ENCODE peak calls at places on chromosomes 16 and 17, in eight cellular contexts. D, U, J, Y, A, S, T and C are unnamed samples.

GRCh38 chr17:50323060-50323459 is 22.9 kb upstream of the XYLT2 start:
- DNase-seq in A (no peak), U (no peak), D (no peak), T (no peak), Y (no peak), S (no peak), J (no peak), C (no peak)

GRCh38 chr17:73292031-73292531 is 19.7 kb downstream of the CDC42EP4 start:
- DNase-seq in Y (no peak), U (no peak), S (no peak), A (peak), D (no peak), J (no peak), T (peak), C (peak)

GRCh38 chr16:8623634-8624033 is 2.1 kb downstream of the METTL22 start:
- DNase-seq in Y (no peak), S (no peak), D (no peak), J (no peak), T (no peak), A (no peak), U (no peak), C (peak)

GRCh38 chr16:49742428-49743205 is 113.3 kb downstream of the ZNF423 start:
- DNase-seq in U (no peak), J (no peak), S (no peak), A (no peak), T (no peak), Y (no peak), D (no peak), C (no peak)

GRCh38 chr16:66984902-66985311 is 3.5 kb upstream of the CES4A start:
- DNase-seq in S (no peak), U (no peak), T (no peak), A (no peak), D (no peak), J (no peak), Y (no peak), C (no peak)

GRCh38 chr16:75062135-75062943 is 54.2 kb downstream of the LDHD start:
- DNase-seq in A (peak), Y (no peak), D (peak), S (no peak), U (no peak), T (peak), J (no peak), C (peak)

GRCh38 chr16:77295896-77296295 is 96.7 kb downstream of the SYCE1L start:
- DNase-seq in U (no peak), A (no peak), Y (no peak), T (no peak), S (no peak), J (no peak), D (no peak), C (no peak)

GRCh38 chr17:32927724-32928526 is at the start of gene TMEM98:
- DNase-seq in D (peak), Y (peak), T (no peak), S (no peak), J (no peak), U (peak), A (peak), C (peak)

GRCh38 chr17:21286771-21287702 is 2.5 kb downstream of the MAP2K3 start:
- DNase-seq in U (no peak), S (no peak), T (no peak), A (peak), D (peak), J (no peak), Y (no peak), C (peak)

GRCh38 chr16:30838876-30839471 is 52.0 kb upstream of the ZNF629 start:
- DNase-seq in T (no peak), Y (no peak), U (no peak), J (no peak), A (no peak), D (no peak), S (no peak), C (no peak)

GRCh38 chr17:75876190-75876937 is 2.0 kb downstream of the TRIM47 start:
- DNase-seq in T (peak), D (peak), J (peak), U (peak), Y (peak), S (no peak), A (peak), C (no peak)

GRCh38 chr16:52912565-52913173 is 140.0 kb downstream of the CHD9NB start:
- DNase-seq in A (peak), S (no peak), D (peak), J (peak), T (no peak), U (no peak), Y (peak), C (peak)

GRCh38 chr17:80213651-80213975 is 6.5 kb downstream of the SGSH start:
- DNase-seq in T (no peak), D (no peak), S (no peak), U (no peak), Y (no peak), J (no peak), A (no peak), C (no peak)

GRCh38 chr17:49629447-49629846 is 48.5 kb downstream of the SPOP start:
- DNase-seq in Y (no peak), D (no peak), S (no peak), A (no peak), T (no peak), U (no peak), J (no peak), C (no peak)

GRCh38 chr17:9676742-9677387 is 31.5 kb downstream of the USP43 start:
- DNase-seq in Y (no peak), T (no peak), J (peak), D (no peak), A (no peak), U (no peak), S (no peak), C (no peak)

GRCh38 chr17:41684050-41684449 is 4.6 kb upstream of the EIF1 start:
- DNase-seq in U (no peak), D (no peak), J (no peak), Y (no peak), A (no peak), S (no peak), T (no peak), C (no peak)

GRCh38 chr17:43723697-43724359 is 34.8 kb downstream of the SOST start:
- DNase-seq in S (no peak), U (no peak), T (no peak), A (peak), J (peak), D (no peak), Y (no peak), C (no peak)

GRCh38 chr16:65123846-65124513 is 2.1 kb upstream of the CDH11 start:
- DNase-seq in A (no peak), U (peak), Y (no peak), T (no peak), S (no peak), D (peak), J (no peak), C (no peak)

GRCh38 chr17:27333410-27333980 is 39.6 kb downstream of the WSB1 start:
- DNase-seq in T (no peak), S (no peak), U (no peak), J (no peak), Y (no peak), D (peak), A (no peak), C (no peak)

GRCh38 chr16:26727801-26728200 is 338.9 kb upstream of the C16orf82 start:
- DNase-seq in Y (no peak), D (no peak), S (no peak), A (no peak), J (no peak), T (no peak), U (no peak), C (no peak)

GRCh38 chr16:20353379-20353778 is 864 bp upstream of the UMOD start:
- DNase-seq in U (no peak), Y (no peak), D (no peak), A (no peak), T (no peak), J (no peak), S (no peak), C (no peak)

GRCh38 chr17:42783062-42783777 is 2.8 kb downstream of the WNK4 start:
- DNase-seq in T (no peak), Y (no peak), J (peak), D (no peak), A (no peak), S (no peak), U (no peak), C (no peak)

GRCh38 chr16:84138500-84138823 is 6.5 kb downstream of the HSDL1 start:
- DNase-seq in A (no peak), T (no peak), D (no peak), S (no peak), Y (no peak), U (no peak), J (no peak), C (no peak)

GRCh38 chr17:15397605-15398004 is 56.2 kb upstream of the TEKT3 start:
- DNase-seq in U (no peak), T (no peak), S (no peak), Y (no peak), A (no peak), J (no peak), D (no peak), C (no peak)

GRCh38 chr17:55285340-55286301 is 20.9 kb downstream of the HLF start:
- DNase-seq in U (peak), J (no peak), T (peak), A (peak), D (peak), Y (no peak), S (no peak), C (no peak)

GRCh38 chr17:33398386-33398785 is 105.3 kb upstream of the ASIC2 start:
- DNase-seq in U (no peak), A (no peak), T (no peak), D (no peak), S (no peak), Y (no peak), J (no peak), C (no peak)

GRCh38 chr17:28972437-28972836 is 21.1 kb upstream of the PHF12 start:
- DNase-seq in Y (no peak), T (no peak), D (no peak), A (no peak), J (no peak), U (no peak), S (no peak), C (no peak)

GRCh38 chr16:62213763-62214162 is 177.5 kb upstream of the CDH8 start:
- DNase-seq in T (no peak), U (no peak), J (no peak), Y (peak), S (no peak), A (no peak), D (no peak), C (peak)

GRCh38 chr17:1720856-1721386 is 3.6 kb upstream of the WDR81 start:
- DNase-seq in J (peak), D (peak), S (no peak), T (peak), U (peak), Y (peak), A (peak), C (peak)

GRCh38 chr16:87602821-87603683 is 744 bp downstream of the JPH3 start:
- DNase-seq in T (no peak), A (no peak), J (no peak), S (no peak), D (no peak), Y (peak), U (no peak), C (no peak)

GRCh38 chr17:12046786-12047185 is 26.1 kb downstream of the MAP2K4 start:
- DNase-seq in D (no peak), A (no peak), T (no peak), J (no peak), U (no peak), Y (no peak), S (no peak), C (no peak)

GRCh38 chr17:7260601-7261376 is 1.5 kb downstream of the CLDN7 start:
- DNase-seq in D (no peak), Y (peak), T (no peak), A (peak), J (no peak), S (no peak), U (no peak), C (peak)

GRCh38 chr16:89921131-89921698 is 1.9 kb upstream of the TUBB3 start:
- DNase-seq in Y (no peak), J (no peak), U (no peak), S (no peak), D (peak), T (no peak), A (no peak), C (no peak)

GRCh38 chr17:31320231-31320630 is 1.2 kb downstream of the EVI2A start:
- DNase-seq in Y (no peak), T (no peak), A (no peak), D (no peak), S (no peak), U (no peak), J (no peak), C (no peak)

GRCh38 chr17:66431910-66432309 is 129.5 kb downstream of the PRKCA start:
- DNase-seq in A (no peak), U (peak), Y (no peak), D (peak), J (peak), S (no peak), T (no peak), C (no peak)

GRCh38 chr17:12070561-12070960 is 49.9 kb downstream of the MAP2K4 start:
- DNase-seq in U (no peak), A (no peak), D (no peak), T (no peak), J (no peak), S (no peak), Y (no peak), C (no peak)

GRCh38 chr17:48541574-48542113 is 3.3 kb downstream of the HOXB2 start:
- DNase-seq in U (peak), S (no peak), J (no peak), A (no peak), D (no peak), T (peak), Y (peak), C (peak)

GRCh38 chr16:86354641-86355040 is 155.7 kb upstream of the FOXF1 start:
- DNase-seq in D (no peak), Y (no peak), T (no peak), U (no peak), S (no peak), A (no peak), J (no peak), C (no peak)

DNA sequence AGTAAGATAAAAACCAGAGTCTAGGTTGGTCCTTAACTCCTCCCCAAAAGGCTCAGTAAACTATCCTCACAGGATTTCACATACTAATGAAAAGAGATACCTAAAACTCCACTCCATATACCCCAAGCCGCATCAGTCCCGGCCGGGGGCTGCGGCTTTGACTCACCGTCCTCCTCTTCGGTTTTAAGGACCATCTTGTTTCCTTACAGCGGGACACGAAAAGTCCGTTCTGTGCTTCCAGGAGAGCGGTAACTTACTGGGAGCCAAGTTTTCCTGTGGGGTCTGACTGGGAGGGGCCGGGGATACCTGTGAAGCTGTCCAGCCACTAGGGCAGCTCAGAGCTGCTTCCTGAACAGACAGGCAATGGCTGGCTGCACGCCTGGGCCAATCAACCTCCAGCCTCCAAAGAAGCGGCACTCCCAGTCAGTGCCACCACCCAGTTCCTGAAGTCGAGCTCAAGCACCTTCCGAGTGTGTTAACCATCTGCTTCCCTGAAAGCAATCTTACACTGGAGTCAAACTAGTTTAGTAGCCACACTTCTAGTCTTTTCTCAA is 45.5 kb downstream of the CYTH1 start:
- DNase-seq in J (peak), A (peak), Y (no peak), D (no peak), U (peak), T (peak), S (no peak), C (peak)
- TF ChIP-seq POLR2A in J (peak), A (peak), Y (no peak), D (no peak), U (peak), T (no peak), S (no peak), C (peak)

GRCh38 chr17:82188001-82188961 is 24.4 kb downstream of the CCDC57 start:
- DNase-seq in T (no peak), Y (no peak), U (no peak), D (no peak), J (no peak), S (no peak), A (no peak), C (no peak)
- TF ChIP-seq POLR2A in T (no peak), Y (no peak), U (no peak), D (no peak), J (no peak), S (no peak), A (no peak), C (no peak)

DNA sequence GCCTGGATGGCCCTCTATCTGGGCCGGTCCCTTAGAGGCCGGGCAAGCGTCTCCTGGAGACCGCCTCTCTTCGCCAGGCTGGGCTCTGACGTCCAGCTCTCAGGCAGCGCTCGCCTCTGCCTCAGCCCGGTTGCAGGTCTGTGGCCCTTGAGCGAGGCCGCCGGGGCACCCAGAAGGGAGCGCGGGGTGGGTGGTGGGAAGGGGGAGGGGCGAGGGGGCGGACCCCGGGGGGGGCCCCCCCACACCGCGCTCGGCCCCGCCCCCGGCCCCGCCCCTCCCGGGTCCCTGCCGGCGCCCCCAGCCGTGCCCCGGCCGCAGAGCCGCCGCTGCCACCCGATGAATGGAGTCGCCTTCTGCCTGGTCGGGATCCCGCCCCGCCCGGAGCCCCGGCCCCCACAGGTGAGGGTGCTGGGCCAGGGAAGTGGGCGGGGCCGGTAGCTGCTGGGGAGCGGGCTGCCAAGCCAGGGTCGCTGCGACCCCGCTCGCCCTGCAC is at the start of gene ARHGAP23:
- DNase-seq in S (no peak), Y (peak), T (peak), D (peak), A (peak), J (peak), U (peak), C (no peak)
- TF ChIP-seq POLR2A in S (no peak), Y (no peak), T (no peak), D (no peak), A (no peak), J (peak), U (peak), C (no peak)

DNA sequence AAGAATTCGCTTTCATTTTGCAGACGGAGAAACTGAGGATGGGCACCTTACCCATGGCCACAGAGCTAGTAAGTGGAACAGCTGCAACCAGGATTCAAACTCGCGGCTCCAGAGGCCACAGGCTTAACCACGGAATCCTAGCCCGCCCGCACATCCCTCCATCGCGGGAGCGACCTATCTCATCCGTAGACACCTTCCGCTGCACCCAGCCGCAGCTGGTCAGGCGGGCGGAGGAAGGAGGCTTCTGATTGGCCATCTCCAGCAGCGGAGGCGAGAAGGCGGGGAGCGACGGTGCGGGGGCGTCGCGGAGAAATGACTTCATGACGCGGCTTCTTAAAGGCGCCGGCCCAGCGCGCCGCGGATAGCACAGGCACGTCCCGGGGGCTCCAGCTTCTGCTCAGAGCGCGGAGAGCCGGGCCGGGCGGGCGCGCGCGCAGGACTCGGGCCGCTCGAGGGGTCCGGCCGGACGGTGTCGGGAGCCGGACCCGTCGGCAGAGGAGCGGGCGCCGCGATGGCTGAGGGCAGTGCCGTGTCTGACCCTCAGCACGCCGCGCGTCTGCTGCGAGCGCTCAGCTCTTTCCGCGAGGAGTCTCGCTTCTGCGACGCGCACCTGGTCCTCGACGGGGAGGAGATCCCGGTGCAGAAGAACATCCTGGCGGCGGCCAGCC is at the start of gene GAN:
- DNase-seq in A (peak), U (peak), S (peak), T (peak), D (peak), Y (peak), J (peak), C (peak)
- TF ChIP-seq POLR2A in A (peak), U (peak), S (peak), T (peak), D (peak), Y (peak), J (peak), C (peak)

GRCh38 chr16:88810166-88810867 is 1.4 kb downstream of the APRT start:
- DNase-seq in S (no peak), U (no peak), A (no peak), T (no peak), Y (no peak), J (no peak), D (no peak), C (peak)
- TF ChIP-seq POLR2A in S (no peak), U (no peak), A (no peak), T (no peak), Y (no peak), J (no peak), D (no peak), C (no peak)

GRCh38 chr17:79201119-79201518 is 126.5 kb downstream of the ENGASE start:
- DNase-seq in J (no peak), D (no peak), S (no peak), A (no peak), T (no peak), U (no peak), Y (no peak), C (no peak)
- TF ChIP-seq POLR2A in J (no peak), D (no peak), S (no peak), A (no peak), T (no peak), U (no peak), Y (no peak), C (no peak)

GRCh38 chr17:4739122-4740024 is at the start of the genes CXCL16 and ZMYND15:
- DNase-seq in A (peak), J (peak), Y (peak), D (peak), T (peak), S (no peak), U (peak), C (peak)
- TF ChIP-seq POLR2A in A (peak), J (peak), Y (no peak), D (no peak), T (no peak), S (peak), U (peak), C (no peak)